ENCODE peak calls at places on chromosomes 16 and 17, in seven cellular contexts. One of them, this sample, is unnamed.

GRCh38 chr16:88824256-88825077 is 12.7 kb upstream of the APRT start:
- DNase-seq in mesenchymal stem cell: no peak
- DNase-seq in AG08395: no peak
- DNase-seq in tibial nerve: no peak
- DNase-seq in sciatic nerve: no peak
- DNase-seq in PC-9: no peak
- DNase-seq in COR-L47: no peak
- DNase-seq in this sample: no peak

GRCh38 chr16:85216522-85217375 is 104.5 kb upstream of the CIBAR2 start:
- DNase-seq in tibial nerve: no peak
- DNase-seq in mesenchymal stem cell: no peak
- DNase-seq in sciatic nerve: no peak
- DNase-seq in COR-L47: no peak
- DNase-seq in AG08395: no peak
- DNase-seq in PC-9: no peak
- DNase-seq in this sample: no peak

GRCh38 chr16:64829678-64830077 is 292.2 kb downstream of the CDH11 start:
- DNase-seq in sciatic nerve: no peak
- DNase-seq in mesenchymal stem cell: peak; percentile 11
- DNase-seq in AG08395: no peak
- DNase-seq in tibial nerve: no peak
- DNase-seq in PC-9: no peak
- DNase-seq in COR-L47: no peak
- DNase-seq in this sample: no peak

GRCh38 chr17:57965521-57966160 is 10.4 kb upstream of the CUEDC1 start:
- DNase-seq in mesenchymal stem cell: no peak
- DNase-seq in AG08395: no peak
- DNase-seq in COR-L47: no peak
- DNase-seq in tibial nerve: no peak
- DNase-seq in sciatic nerve: peak; percentile 53
- DNase-seq in PC-9: no peak
- DNase-seq in this sample: no peak

GRCh38 chr16:23424292-23424958 is 28.6 kb downstream of the COG7 start:
- DNase-seq in AG08395: no peak
- DNase-seq in COR-L47: peak; percentile 69
- DNase-seq in tibial nerve: no peak
- DNase-seq in sciatic nerve: no peak
- DNase-seq in mesenchymal stem cell: peak; percentile 15
- DNase-seq in PC-9: no peak
- DNase-seq in this sample: no peak

GRCh38 chr16:67396159-67396774 is 3.0 kb upstream of the TPPP3 start:
- DNase-seq in COR-L47: peak; percentile 99
- DNase-seq in tibial nerve: peak; percentile 58
- DNase-seq in AG08395: peak; percentile 86
- DNase-seq in PC-9: peak; percentile 89
- DNase-seq in sciatic nerve: peak; percentile 80
- DNase-seq in mesenchymal stem cell: peak; percentile 96
- DNase-seq in this sample: peak; percentile 62

GRCh38 chr17:18033442-18034099 is 5.4 kb downstream of the ATPAF2 start:
- DNase-seq in tibial nerve: peak; percentile 73
- DNase-seq in sciatic nerve: no peak
- DNase-seq in mesenchymal stem cell: peak; percentile 88
- DNase-seq in PC-9: peak; percentile 54
- DNase-seq in COR-L47: peak; percentile 22
- DNase-seq in AG08395: peak; percentile 80
- DNase-seq in this sample: peak; percentile 65

GRCh38 chr17:14774774-14775173 is 473.9 kb downstream of the HS3ST3B1 start:
- DNase-seq in tibial nerve: no peak
- DNase-seq in COR-L47: no peak
- DNase-seq in AG08395: no peak
- DNase-seq in sciatic nerve: no peak
- DNase-seq in PC-9: no peak
- DNase-seq in mesenchymal stem cell: no peak
- DNase-seq in this sample: no peak

GRCh38 chr16:67423634-67424575 is 7.0 kb upstream of the HSD11B2 start:
- DNase-seq in COR-L47: no peak
- DNase-seq in PC-9: no peak
- DNase-seq in sciatic nerve: no peak
- DNase-seq in AG08395: no peak
- DNase-seq in mesenchymal stem cell: no peak
- DNase-seq in tibial nerve: no peak
- DNase-seq in this sample: no peak

GRCh38 chr17:48733632-48734327 is 5.2 kb upstream of the HOXB13 start:
- DNase-seq in tibial nerve: no peak
- DNase-seq in sciatic nerve: no peak
- DNase-seq in mesenchymal stem cell: no peak
- DNase-seq in AG08395: no peak
- DNase-seq in PC-9: no peak
- DNase-seq in COR-L47: no peak
- DNase-seq in this sample: no peak

GRCh38 chr17:76530826-76531500 is 6.5 kb downstream of the CYGB start:
- DNase-seq in PC-9: no peak
- DNase-seq in AG08395: no peak
- DNase-seq in mesenchymal stem cell: no peak
- DNase-seq in sciatic nerve: no peak
- DNase-seq in COR-L47: no peak
- DNase-seq in tibial nerve: no peak
- DNase-seq in this sample: no peak

GRCh38 chr16:57916735-57917450 is 54.0 kb downstream of the CNGB1 start:
- DNase-seq in tibial nerve: no peak
- DNase-seq in sciatic nerve: no peak
- DNase-seq in mesenchymal stem cell: no peak
- DNase-seq in PC-9: peak; percentile 82
- DNase-seq in COR-L47: no peak
- DNase-seq in AG08395: no peak
- DNase-seq in this sample: no peak

GRCh38 chr16:47815655-47816054 is 340.1 kb downstream of the ABCC12 start:
- DNase-seq in COR-L47: no peak
- DNase-seq in tibial nerve: no peak
- DNase-seq in AG08395: no peak
- DNase-seq in mesenchymal stem cell: peak; percentile 22
- DNase-seq in sciatic nerve: no peak
- DNase-seq in PC-9: no peak
- DNase-seq in this sample: no peak

GRCh38 chr16:57634171-57634570 is 5.7 kb downstream of the ADGRG1 start:
- DNase-seq in mesenchymal stem cell: peak; percentile 29
- DNase-seq in sciatic nerve: no peak
- DNase-seq in tibial nerve: no peak
- DNase-seq in PC-9: peak; percentile 53
- DNase-seq in COR-L47: no peak
- DNase-seq in AG08395: peak; percentile 58
- DNase-seq in this sample: no peak

GRCh38 chr17:64630309-64631223 is 31.5 kb downstream of the SMURF2 start:
- DNase-seq in AG08395: no peak
- DNase-seq in mesenchymal stem cell: no peak
- DNase-seq in sciatic nerve: no peak
- DNase-seq in tibial nerve: no peak
- DNase-seq in COR-L47: no peak
- DNase-seq in PC-9: peak; percentile 41
- DNase-seq in this sample: no peak

GRCh38 chr17:48406936-48407567 is 23.0 kb downstream of the SKAP1 start:
- DNase-seq in AG08395: no peak
- DNase-seq in COR-L47: no peak
- DNase-seq in tibial nerve: no peak
- DNase-seq in PC-9: no peak
- DNase-seq in sciatic nerve: no peak
- DNase-seq in mesenchymal stem cell: no peak
- DNase-seq in this sample: no peak

GRCh38 chr17:6085812-6086211 is 15.6 kb downstream of the WSCD1 start:
- DNase-seq in sciatic nerve: no peak
- DNase-seq in tibial nerve: no peak
- DNase-seq in AG08395: no peak
- DNase-seq in PC-9: no peak
- DNase-seq in mesenchymal stem cell: no peak
- DNase-seq in COR-L47: no peak
- DNase-seq in this sample: no peak

GRCh38 chr17:29590261-29590978 is 972 bp upstream of the GIT1 start:
- DNase-seq in PC-9: no peak
- DNase-seq in sciatic nerve: peak; percentile 62
- DNase-seq in mesenchymal stem cell: peak; percentile 68
- DNase-seq in tibial nerve: no peak
- DNase-seq in COR-L47: no peak
- DNase-seq in AG08395: peak; percentile 61
- DNase-seq in this sample: peak; percentile 53

GRCh38 chr16:7513429-7513828 is 180.8 kb downstream of the RBFOX1 start:
- DNase-seq in mesenchymal stem cell: no peak
- DNase-seq in PC-9: peak; percentile 2
- DNase-seq in sciatic nerve: no peak
- DNase-seq in COR-L47: peak; percentile 15
- DNase-seq in tibial nerve: no peak
- DNase-seq in AG08395: no peak
- DNase-seq in this sample: no peak

GRCh38 chr16:31331807-31332301 is 23.1 kb upstream of the ITGAX start:
- DNase-seq in COR-L47: no peak
- DNase-seq in tibial nerve: no peak
- DNase-seq in mesenchymal stem cell: no peak
- DNase-seq in PC-9: no peak
- DNase-seq in AG08395: no peak
- DNase-seq in sciatic nerve: no peak
- DNase-seq in this sample: no peak

GRCh38 chr16:58325941-58326340 is 31.1 kb upstream of the PRSS54 start:
- DNase-seq in sciatic nerve: no peak
- DNase-seq in tibial nerve: no peak
- DNase-seq in PC-9: no peak
- DNase-seq in COR-L47: no peak
- DNase-seq in mesenchymal stem cell: no peak
- DNase-seq in AG08395: no peak
- DNase-seq in this sample: no peak

GRCh38 chr17:73197141-73197540 is 4.3 kb downstream of the COG1 start:
- DNase-seq in sciatic nerve: no peak
- DNase-seq in mesenchymal stem cell: no peak
- DNase-seq in tibial nerve: no peak
- DNase-seq in COR-L47: no peak
- DNase-seq in PC-9: no peak
- DNase-seq in AG08395: no peak
- DNase-seq in this sample: no peak

GRCh38 chr16:77898671-77899211 is 110.4 kb downstream of the VAT1L start:
- DNase-seq in sciatic nerve: no peak
- DNase-seq in tibial nerve: no peak
- DNase-seq in AG08395: peak; percentile 89
- DNase-seq in COR-L47: peak; percentile 57
- DNase-seq in PC-9: no peak
- DNase-seq in mesenchymal stem cell: peak; percentile 90
- DNase-seq in this sample: no peak

GRCh38 chr17:48555183-48555615 is 10.3 kb upstream of the HOXB2 start:
- DNase-seq in COR-L47: peak; percentile 26
- DNase-seq in AG08395: peak; percentile 78
- DNase-seq in mesenchymal stem cell: peak; percentile 97
- DNase-seq in tibial nerve: no peak
- DNase-seq in sciatic nerve: no peak
- DNase-seq in PC-9: no peak
- DNase-seq in this sample: peak; percentile 76

GRCh38 chr17:70256751-70257150 is 87.4 kb downstream of the KCNJ2 start:
- DNase-seq in AG08395: no peak
- DNase-seq in sciatic nerve: no peak
- DNase-seq in mesenchymal stem cell: no peak
- DNase-seq in tibial nerve: no peak
- DNase-seq in COR-L47: no peak
- DNase-seq in PC-9: no peak
- DNase-seq in this sample: no peak